ENCODE peak calls at places on chromosome 2, in four cellular contexts. D is transverse colon, X is SK-N-SH, A is GM23338. G is an unnamed sample.

GRCh38 chr2:6880200-6880733 is 2.7 kb downstream of the RSAD2 start:
- DNase-seq in D (no peak), A (no peak), X (no peak), G (no peak)

GRCh38 chr2:127080941-127081769 is 25.8 kb downstream of the BIN1 start:
- DNase-seq in A (no peak), D (peak), X (no peak), G (peak)

GRCh38 chr2:173451137-173451536 is 96.5 kb downstream of the CDCA7 start:
- DNase-seq in A (no peak), X (no peak), D (no peak), G (no peak)

GRCh38 chr2:10342245-10342951 is 39.7 kb downstream of the HPCAL1 start:
- DNase-seq in A (no peak), X (no peak), D (no peak), G (no peak)

GRCh38 chr2:30201990-30202389 is 29.3 kb upstream of the LBH start:
- DNase-seq in D (no peak), A (no peak), X (no peak), G (peak)

GRCh38 chr2:99545066-99545465 is 55.2 kb upstream of the REV1 start:
- DNase-seq in X (no peak), D (no peak), A (peak), G (no peak)

GRCh38 chr2:119387381-119388129 is 20.8 kb downstream of the DBI start:
- DNase-seq in A (peak), X (peak), D (peak), G (peak)

GRCh38 chr2:18551169-18551568 is 9.3 kb downstream of the RDH14 start:
- DNase-seq in D (no peak), A (no peak), X (no peak), G (no peak)

GRCh38 chr2:175218551-175218950 is 37.0 kb upstream of the ATP5MC3 start:
- DNase-seq in D (no peak), A (no peak), X (no peak), G (no peak)

GRCh38 chr2:8408560-8409460 is 273.0 kb upstream of the ID2 start:
- DNase-seq in A (no peak), X (no peak), D (no peak), G (no peak)

GRCh38 chr2:187497858-187498463 is 49.9 kb upstream of the CALCRL start:
- DNase-seq in D (no peak), A (peak), X (no peak), G (no peak)

GRCh38 chr2:216837740-216838139 is 22.1 kb downstream of the TNP1 start:
- DNase-seq in D (no peak), X (no peak), A (no peak), G (no peak)

GRCh38 chr2:144402282-144402681 is 117.6 kb downstream of the ZEB2 start:
- DNase-seq in X (peak), A (no peak), D (no peak), G (no peak)

GRCh38 chr2:26283606-26284005 is 38.9 kb downstream of the HADHB start:
- DNase-seq in X (no peak), A (no peak), D (no peak), G (no peak)

GRCh38 chr2:221518201-221518936 is 53.7 kb downstream of the EPHA4 start:
- DNase-seq in X (no peak), D (no peak), A (no peak), G (no peak)

GRCh38 chr2:18949871-18950597 is 360.7 kb upstream of the NT5C1B start:
- DNase-seq in X (peak), A (no peak), D (no peak), G (no peak)

GRCh38 chr2:225008179-225008829 is 34.0 kb downstream of the DOCK10 start:
- DNase-seq in A (no peak), D (no peak), X (no peak), G (no peak)

GRCh38 chr2:20365249-20365817 is 14.7 kb upstream of the PUM2 start:
- DNase-seq in D (no peak), A (no peak), X (no peak), G (no peak)

GRCh38 chr2:208984376-208985100 is 439.3 kb upstream of the MAP2 start:
- DNase-seq in X (no peak), D (no peak), A (no peak), G (no peak)

GRCh38 chr2:219331560-219332213 is 857 bp downstream of the RESP18 start:
- DNase-seq in X (no peak), D (peak), A (peak), G (no peak)

GRCh38 chr2:67626656-67627055 is 229.5 kb downstream of the ETAA1 start:
- DNase-seq in D (no peak), X (no peak), A (no peak), G (no peak)

GRCh38 chr2:2856723-2857415 is 520.7 kb downstream of the EIPR1 start:
- DNase-seq in D (no peak), X (no peak), A (no peak), G (no peak)

GRCh38 chr2:216525972-216526371 is 27.3 kb downstream of the RPL37A start:
- DNase-seq in X (no peak), D (no peak), A (no peak), G (no peak)

GRCh38 chr2:94874277-94874997 is 3.2 kb downstream of the TEKT4 start:
- DNase-seq in A (peak), D (peak), X (peak), G (peak)

GRCh38 chr2:99827296-99827999 is 314.9 kb downstream of the AFF3 start:
- DNase-seq in D (no peak), A (no peak), X (no peak), G (no peak)

GRCh38 chr2:61853086-61853847 is 593 bp downstream of the FAM161A start:
- DNase-seq in A (peak), D (peak), X (peak), G (peak)

GRCh38 chr2:12717988-12718661 is 1.4 kb downstream of the TRIB2 start:
- DNase-seq in D (no peak), X (peak), A (peak), G (peak)

GRCh38 chr2:148201075-148202004 is 180.4 kb downstream of the MBD5 start:
- DNase-seq in X (peak), A (peak), D (peak), G (peak)

GRCh38 chr2:35255826-35256225 is 1099.8 kb upstream of the CRIM1 start:
- DNase-seq in A (no peak), X (no peak), D (no peak), G (no peak)

GRCh38 chr2:223815186-223815883 is 22.0 kb downstream of the AP1S3 start:
- DNase-seq in X (peak), D (no peak), A (no peak), G (no peak)

GRCh38 chr2:144210076-144210475 is 309.8 kb downstream of the ZEB2 start:
- DNase-seq in A (no peak), D (no peak), X (no peak), G (no peak)

GRCh38 chr2:59930430-59930829 is 623.0 kb downstream of the BCL11A start:
- DNase-seq in D (no peak), X (no peak), A (no peak), G (no peak)

GRCh38 chr2:19124135-19124534 is 234.3 kb downstream of the OSR1 start:
- DNase-seq in D (no peak), A (no peak), X (no peak), G (no peak)

GRCh38 chr2:8459474-8459873 is 222.4 kb upstream of the ID2 start:
- DNase-seq in D (no peak), A (no peak), X (no peak), G (peak)

GRCh38 chr2:127486247-127486912 is 39.9 kb downstream of the IWS1 start:
- DNase-seq in D (no peak), X (no peak), A (no peak), G (no peak)

GRCh38 chr2:157593411-157593810 is 35.3 kb downstream of the ACVR1C start:
- DNase-seq in D (no peak), A (no peak), X (no peak), G (no peak)

GRCh38 chr2:222944552-222944951 is 83.7 kb downstream of the ACSL3 start:
- DNase-seq in X (no peak), A (peak), D (no peak), G (no peak)

GRCh38 chr2:221610675-221611074 is 38.6 kb upstream of the EPHA4 start:
- DNase-seq in D (no peak), A (no peak), X (no peak), G (no peak)

GRCh38 chr2:43057742-43058706 is 168.4 kb downstream of the ZFP36L2 start:
- DNase-seq in X (no peak), A (no peak), D (no peak), G (no peak)

GRCh38 chr2:43057026-43057741 is 169.2 kb downstream of the ZFP36L2 start:
- DNase-seq in A (no peak), X (peak), D (no peak), G (peak)

GRCh38 chr2:43060435-43061016 is 165.9 kb downstream of the ZFP36L2 start:
- DNase-seq in D (no peak), A (no peak), X (no peak), G (no peak)

GRCh38 chr2:43058761-43059160 is 167.6 kb downstream of the ZFP36L2 start:
- DNase-seq in X (no peak), A (no peak), D (no peak), G (no peak)

GRCh38 chr2:43059183-43059897 is 167.1 kb downstream of the ZFP36L2 start:
- DNase-seq in A (no peak), D (peak), X (peak), G (no peak)
- TF ChIP-seq POLR2AphosphoS5 in A (no peak), D (no peak), X (peak), G (no peak)

DNA sequence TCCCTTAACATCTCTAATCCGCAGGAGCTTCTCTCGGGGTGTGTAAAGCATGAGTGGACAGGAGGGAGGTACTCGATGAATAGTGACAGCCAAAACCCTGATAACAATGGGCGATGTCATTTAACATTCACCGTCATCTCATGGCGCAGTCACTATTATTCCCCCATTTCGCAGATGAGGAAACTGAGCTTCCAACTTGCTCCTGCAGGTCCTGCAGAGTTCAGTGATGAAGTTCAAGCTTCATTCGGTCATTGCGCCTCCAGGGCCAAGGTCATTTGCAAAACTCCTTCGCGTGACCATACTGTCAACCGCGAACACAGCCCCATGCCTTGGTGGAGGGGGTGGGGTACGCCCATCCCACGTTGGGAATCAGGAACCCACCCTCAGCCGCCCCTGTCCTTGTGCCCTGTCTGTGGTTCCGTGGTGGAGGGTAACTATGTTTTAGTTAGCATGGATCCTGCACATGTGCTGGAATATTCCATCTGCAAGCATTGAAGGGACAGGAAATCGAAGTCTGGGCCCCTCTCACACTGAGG is 215.5 kb downstream of the TFCP2L1 start:
- DNase-seq in D (no peak), X (no peak), A (no peak), G (no peak)
- TF ChIP-seq POLR2AphosphoS5 in D (no peak), X (no peak), A (no peak), G (no peak)

GRCh38 chr2:84965827-84966226 is 5.1 kb upstream of the KCMF1 start:
- DNase-seq in X (no peak), A (no peak), D (no peak), G (no peak)

GRCh38 chr2:84969511-84970265 is 1.3 kb upstream of the KCMF1 start:
- DNase-seq in D (no peak), A (no peak), X (peak), G (no peak)

GRCh38 chr2:84970266-84970955 is 550 bp upstream of the KCMF1 start:
- DNase-seq in X (peak), A (peak), D (peak), G (peak)

GRCh38 chr2:84971799-84972790 is 1.1 kb downstream of the KCMF1 start:
- DNase-seq in X (peak), A (peak), D (peak), G (peak)

GRCh38 chr2:84970956-84971798 is at the start of gene KCMF1:
- DNase-seq in X (peak), D (peak), A (peak), G (peak)
- TF ChIP-seq POLR2AphosphoS5 in X (no peak), D (peak), A (no peak), G (no peak)

GRCh38 chr2:120736202-120736954 is 710 bp downstream of the GLI2 start:
- DNase-seq in A (peak), X (peak), D (no peak), G (peak)

GRCh38 chr2:120736955-120737801 is 1.5 kb downstream of the GLI2 start:
- DNase-seq in A (peak), D (no peak), X (peak), G (peak)

GRCh38 chr2:120737802-120738516 is 2.3 kb downstream of the GLI2 start:
- DNase-seq in X (no peak), A (peak), D (peak), G (peak)

GRCh38 chr2:120734930-120735611 is 597 bp upstream of the GLI2 start:
- DNase-seq in D (no peak), A (peak), X (peak), G (peak)

DNA sequence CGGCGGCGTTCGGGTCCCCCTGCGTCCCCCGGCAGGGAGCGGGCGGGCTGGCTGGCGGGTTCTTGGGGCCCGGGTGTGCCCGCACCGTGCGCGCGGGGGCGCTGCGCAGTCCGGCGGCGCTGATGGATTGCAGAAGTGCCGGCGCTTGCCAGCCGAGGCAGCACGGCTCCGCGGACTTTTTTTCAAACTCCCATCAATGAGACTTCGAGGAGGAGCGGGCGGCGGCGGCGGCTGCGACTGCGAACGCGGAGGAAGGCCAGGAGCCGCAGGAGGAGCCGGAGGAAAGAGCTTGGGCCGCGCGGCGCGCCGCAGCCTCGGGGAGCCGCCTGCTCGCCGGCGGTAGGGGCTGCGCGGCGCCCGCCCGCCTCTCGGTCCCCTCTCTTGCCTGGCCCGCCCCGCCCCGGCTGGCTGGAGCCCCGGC is at the start of gene GLI2:
- DNase-seq in A (peak), X (peak), D (peak), G (peak)
- TF ChIP-seq POLR2AphosphoS5 in A (peak), X (no peak), D (no peak), G (peak)

DNA sequence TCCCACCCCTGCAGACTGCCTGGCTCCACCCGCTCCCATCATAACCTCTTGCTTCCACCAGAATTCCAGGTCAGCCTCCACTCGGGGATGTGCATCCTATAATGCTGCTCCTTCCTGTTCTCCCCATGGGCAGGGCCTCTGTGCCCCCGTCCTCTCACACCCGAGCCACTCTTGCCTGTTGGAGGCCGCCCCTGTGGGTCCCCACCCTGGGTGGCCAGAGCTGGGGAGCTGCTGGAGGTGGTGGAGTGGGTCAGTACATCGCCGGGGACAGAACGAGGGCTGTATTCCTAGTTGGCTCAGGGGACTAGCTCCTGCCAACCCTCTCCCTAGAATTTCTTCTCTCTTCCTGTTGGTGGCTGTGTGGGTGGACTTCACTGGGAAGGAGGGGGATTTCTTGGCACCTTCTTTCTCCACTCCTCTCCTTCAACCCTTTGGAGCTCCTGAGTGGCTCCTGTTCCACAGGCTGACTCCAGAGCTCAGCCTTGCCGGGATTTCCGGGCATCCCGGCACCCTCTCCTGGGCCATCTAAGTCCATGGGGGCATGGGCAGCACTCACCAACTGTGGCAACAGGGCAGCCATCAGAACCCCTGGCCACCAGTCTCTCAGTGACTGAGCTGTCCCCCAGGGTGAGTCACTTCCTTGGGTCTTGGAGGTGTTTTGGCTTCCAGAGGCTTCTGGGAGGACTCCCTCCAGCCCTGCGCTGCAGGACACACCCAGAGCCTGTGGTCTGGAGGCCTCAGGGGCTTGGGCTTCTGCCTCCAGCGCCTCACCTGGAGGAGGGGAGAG is 88.2 kb upstream of the MCFD2 start:
- DNase-seq in D (no peak), A (no peak), X (no peak), G (no peak)
- TF ChIP-seq POLR2AphosphoS5 in D (no peak), A (no peak), X (no peak), G (no peak)

GRCh38 chr2:105752691-105753090 is 8.0 kb downstream of the NCK2 start:
- DNase-seq in X (no peak), D (no peak), A (no peak), G (no peak)

GRCh38 chr2:105753380-105753779 is 8.7 kb downstream of the NCK2 start:
- DNase-seq in X (no peak), D (no peak), A (no peak), G (no peak)

GRCh38 chr2:105749583-105750399 is 5.1 kb downstream of the NCK2 start:
- DNase-seq in D (peak), X (no peak), A (no peak), G (no peak)

GRCh38 chr2:105750735-105751134 is 6.0 kb downstream of the NCK2 start:
- DNase-seq in D (no peak), A (no peak), X (no peak), G (no peak)

GRCh38 chr2:105751272-105751671 is 6.6 kb downstream of the NCK2 start:
- DNase-seq in X (no peak), A (no peak), D (no peak), G (no peak)
- TF ChIP-seq POLR2AphosphoS5 in X (no peak), A (no peak), D (no peak), G (no peak)

GRCh38 chr2:189369566-189369965 is 71.7 kb upstream of the WDR75 start:
- DNase-seq in A (no peak), X (no peak), D (no peak), G (no peak)
- TF ChIP-seq POLR2AphosphoS5 in A (no peak), X (no peak), D (no peak), G (no peak)

GRCh38 chr2:96952016-96952750 is 34.2 kb downstream of the FAM178B start:
- DNase-seq in X (no peak), A (no peak), D (no peak), G (no peak)

GRCh38 chr2:96952976-96953610 is 33.3 kb downstream of the FAM178B start:
- DNase-seq in A (no peak), D (peak), X (no peak), G (peak)

GRCh38 chr2:96949701-96950350 is 36.6 kb downstream of the FAM178B start:
- DNase-seq in D (no peak), X (no peak), A (no peak), G (no peak)

GRCh38 chr2:96950391-96951124 is 35.8 kb downstream of the FAM178B start:
- DNase-seq in D (no peak), A (no peak), X (no peak), G (no peak)

GRCh38 chr2:96951125-96951654 is 35.2 kb downstream of the FAM178B start:
- DNase-seq in D (peak), A (peak), X (peak), G (peak)
- TF ChIP-seq POLR2AphosphoS5 in D (no peak), A (peak), X (no peak), G (no peak)

GRCh38 chr2:133568172-133568571 is at the start of gene NCKAP5:
- DNase-seq in D (peak), A (peak), X (no peak), G (peak)
- TF ChIP-seq POLR2AphosphoS5 in D (no peak), A (no peak), X (no peak), G (no peak)

GRCh38 chr2:105504459-105504858 is 105.6 kb upstream of the FHL2 start:
- DNase-seq in D (no peak), A (no peak), X (no peak), G (no peak)
- TF ChIP-seq POLR2AphosphoS5 in D (no peak), A (no peak), X (no peak), G (no peak)

G was measured in stomach.